ENCODE peak calls at places on chromosomes 6 and 20, in ten cellular contexts. E is transverse colon; K is Calu3; Q is esophagus squamous epithelium; D is OCI-LY7; J is CD4-positive, alpha-beta T cell; I is GM12864; S is right lobe of liver; N is HFFc6; G is cardiac fibroblast. V is an unnamed sample.

GRCh38 chr20:21505810-21506530 is 7.9 kb downstream of the NKX2-2 start:
- DNase-seq in E (peak; percentile 45), K (peak; percentile 13), Q (no peak), D (no peak), J (peak; percentile 61), I (no peak), S (peak; percentile 69), N (no peak), G (peak; percentile 55), V (peak; percentile 89)

GRCh38 chr6:38151580-38152500 is 332.3 kb downstream of the ZFAND3 start:
- DNase-seq in E (no peak), K (no peak), Q (no peak), D (no peak), J (no peak), I (no peak), S (no peak), N (no peak), G (no peak), V (no peak)

GRCh38 chr6:87918461-87918941 is 129.1 kb upstream of the SPACA1 start:
- DNase-seq in E (no peak), K (no peak), Q (no peak), D (peak; percentile 98), J (no peak), I (no peak), S (no peak), N (no peak), G (no peak), V (no peak)

GRCh38 chr6:170449835-170450753 is 103.0 kb downstream of the PSMB1 start:
- DNase-seq in E (no peak), K (no peak), Q (no peak), D (no peak), J (no peak), I (no peak), S (peak; percentile 49), N (no peak), G (no peak), V (no peak)

GRCh38 chr6:170208651-170209353 is 82.1 kb downstream of the DLL1 start:
- DNase-seq in E (no peak), K (no peak), Q (no peak), D (no peak), J (no peak), I (no peak), S (no peak), N (no peak), G (no peak), V (no peak)

GRCh38 chr6:44220913-44221290 is 2.5 kb upstream of the SLC29A1 start:
- DNase-seq in E (no peak), K (no peak), Q (no peak), D (no peak), J (no peak), I (no peak), S (no peak), N (no peak), G (no peak), V (no peak)

GRCh38 chr20:55386686-55387085 is 618.6 kb downstream of the CBLN4 start:
- DNase-seq in E (no peak), K (no peak), Q (no peak), D (no peak), J (no peak), I (no peak), S (no peak), N (no peak), G (no peak), V (no peak)

GRCh38 chr6:27592107-27592480 is 119.2 kb upstream of the ZNF184 start:
- DNase-seq in E (no peak), K (peak; percentile 23), Q (no peak), D (no peak), J (no peak), I (no peak), S (no peak), N (no peak), G (no peak), V (no peak)

GRCh38 chr20:49405062-49405683 is 77.3 kb downstream of the KCNB1 start:
- DNase-seq in E (no peak), K (no peak), Q (no peak), D (no peak), J (no peak), I (no peak), S (no peak), N (no peak), G (no peak), V (no peak)

GRCh38 chr20:49404461-49404860 is 78.0 kb downstream of the KCNB1 start:
- DNase-seq in E (no peak), K (no peak), Q (no peak), D (no peak), J (no peak), I (no peak), S (no peak), N (no peak), G (no peak), V (no peak)

GRCh38 chr20:49403911-49404310 is 78.6 kb downstream of the KCNB1 start:
- DNase-seq in E (no peak), K (no peak), Q (no peak), D (no peak), J (no peak), I (no peak), S (no peak), N (no peak), G (no peak), V (no peak)

GRCh38 chr20:49400904-49401303 is 81.6 kb downstream of the KCNB1 start:
- DNase-seq in E (no peak), K (no peak), Q (no peak), D (no peak), J (no peak), I (no peak), S (no peak), N (no peak), G (peak; percentile 15), V (no peak)

DNA sequence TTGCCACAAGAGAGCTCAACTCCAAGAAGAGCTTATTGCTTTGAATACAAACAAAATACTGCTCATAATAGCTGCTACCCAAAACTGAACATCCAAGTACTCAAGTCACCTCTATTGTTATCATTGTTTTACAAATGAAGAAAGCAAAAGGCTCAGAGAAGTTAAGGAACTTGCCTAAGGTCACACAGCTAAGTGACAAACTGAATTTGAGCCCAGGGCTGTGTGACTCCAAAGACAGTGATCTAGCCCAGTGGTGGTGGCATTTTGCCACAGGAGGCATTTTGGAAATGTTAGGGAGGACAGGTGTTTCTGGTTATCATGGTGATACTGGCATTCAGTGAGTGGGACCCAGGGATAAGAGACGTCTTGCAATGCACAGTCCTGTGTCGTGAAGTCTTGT is 79.5 kb downstream of the KCNB1 start:
- DNase-seq in E (no peak), K (no peak), Q (no peak), D (no peak), J (no peak), I (no peak), S (no peak), N (no peak), G (no peak), V (no peak)
- TF ChIP-seq CTCF in E (no peak), K (no peak), Q (no peak), D (no peak), J (no peak), I (no peak), S (no peak), N (no peak), G (no peak), V (no peak)

GRCh38 chr6:167140589-167141474 is 16.9 kb downstream of the GPR31 start:
- DNase-seq in E (peak; percentile 42), K (no peak), Q (no peak), D (peak; percentile 42), J (no peak), I (no peak), S (no peak), N (no peak), G (no peak), V (no peak)

GRCh38 chr6:167141667-167142432 is 15.9 kb downstream of the GPR31 start:
- DNase-seq in E (peak; percentile 71), K (peak; percentile 76), Q (no peak), D (peak; percentile 75), J (peak; percentile 55), I (no peak), S (peak; percentile 71), N (no peak), G (peak; percentile 10), V (peak; percentile 80)

GRCh38 chr6:167143041-167143440 is 14.7 kb downstream of the GPR31 start:
- DNase-seq in E (no peak), K (no peak), Q (no peak), D (no peak), J (no peak), I (no peak), S (no peak), N (no peak), G (no peak), V (no peak)

GRCh38 chr6:167139761-167140160 is 16.9 kb downstream of the CCR6 start:
- DNase-seq in E (no peak), K (no peak), Q (no peak), D (peak; percentile 35), J (no peak), I (no peak), S (no peak), N (no peak), G (no peak), V (no peak)

GRCh38 chr6:167142433-167142761 is 15.4 kb downstream of the GPR31 start:
- DNase-seq in E (no peak), K (no peak), Q (no peak), D (no peak), J (no peak), I (no peak), S (no peak), N (no peak), G (no peak), V (no peak)
- TF ChIP-seq CTCF in E (no peak), K (no peak), Q (no peak), D (peak; percentile 41), J (peak; percentile 2), I (no peak), S (no peak), N (no peak), G (no peak), V (no peak)

GRCh38 chr6:19410477-19410876 is 426.7 kb upstream of the ID4 start:
- DNase-seq in E (no peak), K (peak; percentile 21), Q (no peak), D (no peak), J (no peak), I (no peak), S (no peak), N (peak; percentile 31), G (peak; percentile 78), V (no peak)
- TF ChIP-seq CTCF in E (no peak), K (no peak), Q (no peak), D (no peak), J (no peak), I (no peak), S (no peak), N (no peak), G (no peak), V (no peak)

GRCh38 chr20:36214684-36215256 is 21.5 kb upstream of the AAR2 start:
- DNase-seq in E (no peak), K (peak; percentile 23), Q (no peak), D (peak; percentile 57), J (no peak), I (no peak), S (no peak), N (peak; percentile 9), G (peak; percentile 50), V (peak; percentile 67)

GRCh38 chr20:36215778-36216177 is 20.5 kb upstream of the AAR2 start:
- DNase-seq in E (no peak), K (no peak), Q (no peak), D (no peak), J (no peak), I (no peak), S (no peak), N (no peak), G (no peak), V (no peak)

GRCh38 chr20:36218380-36219064 is 17.8 kb upstream of the AAR2 start:
- DNase-seq in E (no peak), K (no peak), Q (no peak), D (no peak), J (no peak), I (no peak), S (no peak), N (no peak), G (no peak), V (no peak)

GRCh38 chr20:36216314-36217025 is 19.8 kb upstream of the AAR2 start:
- DNase-seq in E (no peak), K (no peak), Q (no peak), D (no peak), J (no peak), I (no peak), S (no peak), N (no peak), G (no peak), V (no peak)

DNA sequence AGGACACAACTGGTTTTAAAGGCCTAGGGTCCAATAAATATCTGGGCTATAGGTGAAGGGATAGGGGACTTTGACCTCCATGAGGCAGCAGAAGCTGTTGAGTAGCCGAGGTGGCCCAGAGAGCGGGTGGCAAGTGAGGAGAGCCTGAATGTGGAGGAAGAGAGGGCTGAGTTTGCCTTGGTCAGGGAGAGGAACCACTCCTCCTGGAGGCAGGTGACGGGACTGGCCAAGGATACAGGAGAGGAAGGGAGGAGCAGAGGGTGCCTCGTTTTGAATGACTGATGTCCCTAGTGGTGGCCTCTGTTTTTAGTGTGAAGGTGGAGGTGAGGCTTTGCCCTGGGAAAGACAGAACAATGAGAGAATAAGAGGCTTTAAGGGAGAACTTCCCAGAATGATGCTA is 19.1 kb upstream of the AAR2 start:
- DNase-seq in E (no peak), K (peak; percentile 32), Q (no peak), D (no peak), J (no peak), I (no peak), S (no peak), N (no peak), G (no peak), V (no peak)
- TF ChIP-seq CTCF in E (no peak), K (peak; percentile 35), Q (no peak), D (no peak), J (no peak), I (peak; percentile 10), S (no peak), N (peak; percentile 51), G (no peak), V (no peak)

V was measured in GM13977.